ENCODE peak calls at places on chromosomes 6 and 20, in seven cellular contexts. J is WTC11, N is IMR-90, F is astrocyte of the spinal cord, U is pancreas, X is progenitor cell of endocrine pancreas, K is HFF-Myc. P is an unnamed sample.

GRCh38 chr20:63745961-63746765 is 6.6 kb downstream of the SLC2A4RG start:
- DNase-seq in X (no peak), J (no peak), N (no peak), K (no peak), F (no peak), U (no peak), P (no peak)

GRCh38 chr20:40807094-40807623 is 118.1 kb upstream of the MAFB start:
- DNase-seq in F (no peak), U (no peak), N (no peak), J (no peak), X (no peak), K (no peak), P (no peak)

GRCh38 chr20:23308024-23308423 is 42.6 kb upstream of the NXT1 start:
- DNase-seq in J (no peak), N (no peak), K (no peak), F (no peak), U (no peak), X (no peak), P (no peak)

GRCh38 chr6:24692851-24693592 is 25.9 kb downstream of the C6orf62 start:
- DNase-seq in J (no peak), K (no peak), F (no peak), X (no peak), U (no peak), N (no peak), P (no peak)

GRCh38 chr6:43943099-43943766 is 173.2 kb downstream of the VEGFA start:
- DNase-seq in F (no peak), K (no peak), J (no peak), X (no peak), N (no peak), U (no peak), P (no peak)

GRCh38 chr6:166307981-166308768 is at the start of gene PRR18:
- DNase-seq in K (no peak), U (peak), X (peak), F (no peak), N (no peak), J (peak), P (peak)

GRCh38 chr20:25481235-25481917 is 73.9 kb downstream of the GINS1 start:
- DNase-seq in K (no peak), F (no peak), U (no peak), J (no peak), X (no peak), N (no peak), P (no peak)

GRCh38 chr20:49446808-49447207 is 35.7 kb downstream of the KCNB1 start:
- DNase-seq in X (no peak), F (no peak), J (peak), U (no peak), K (no peak), N (no peak), P (no peak)

GRCh38 chr6:104462811-104463599 is 396.7 kb downstream of the HACE1 start:
- DNase-seq in U (no peak), K (no peak), J (no peak), N (no peak), F (no peak), X (no peak), P (no peak)

GRCh38 chr6:116313377-116313776 is 33.6 kb upstream of the TSPYL1 start:
- DNase-seq in U (no peak), K (no peak), X (no peak), N (peak), F (peak), J (no peak), P (no peak)

GRCh38 chr6:137291441-137291840 is 72.3 kb upstream of the IFNGR1 start:
- DNase-seq in J (no peak), U (no peak), K (peak), X (no peak), F (peak), N (peak), P (no peak)

GRCh38 chr6:74287932-74288331 is 591.9 kb downstream of the CD109 start:
- DNase-seq in U (no peak), F (no peak), X (no peak), J (no peak), K (no peak), N (no peak), P (no peak)

GRCh38 chr6:157282279-157282678 is 41.0 kb downstream of the TMEM242 start:
- DNase-seq in K (no peak), J (no peak), F (no peak), U (no peak), N (no peak), X (no peak), P (no peak)

GRCh38 chr20:37327748-37328147 is 18.2 kb upstream of the SRC start:
- DNase-seq in J (no peak), K (no peak), N (peak), U (peak), F (peak), X (no peak), P (no peak)

GRCh38 chr6:38799529-38800184 is 84.5 kb downstream of the DNAH8 start:
- DNase-seq in J (no peak), K (no peak), U (no peak), N (no peak), F (no peak), X (no peak), P (no peak)

GRCh38 chr6:134145786-134146185 is 93.4 kb upstream of the SLC2A12 start:
- DNase-seq in X (no peak), U (no peak), F (peak), K (peak), N (peak), J (no peak), P (no peak)

GRCh38 chr6:44349904-44350649 is 7.6 kb downstream of the SPATS1 start:
- DNase-seq in X (no peak), F (no peak), U (no peak), N (no peak), J (no peak), K (no peak), P (no peak)

GRCh38 chr20:4190792-4191519 is 175.6 kb upstream of the RNF24 start:
- DNase-seq in X (no peak), K (no peak), U (no peak), J (no peak), F (no peak), N (no peak), P (no peak)

GRCh38 chr6:10690651-10691445 is 3.6 kb downstream of the C6orf52 start:
- DNase-seq in F (no peak), X (no peak), J (no peak), K (no peak), N (no peak), U (no peak), P (no peak)

GRCh38 chr6:144131248-144131709 is 19.0 kb upstream of the STX11 start:
- DNase-seq in N (peak), F (peak), U (no peak), K (no peak), X (no peak), J (no peak), P (no peak)

GRCh38 chr6:35108309-35108885 is 32.7 kb downstream of the TCP11 start:
- DNase-seq in J (no peak), X (no peak), U (no peak), N (no peak), F (no peak), K (no peak), P (no peak)

GRCh38 chr6:169452117-169452868 is 198.6 kb upstream of the THBS2 start:
- DNase-seq in N (peak), F (peak), U (no peak), K (peak), J (no peak), X (no peak), P (no peak)

GRCh38 chr6:111580826-111581505 is 24.7 kb downstream of the TRAF3IP2 start:
- DNase-seq in K (no peak), J (peak), N (peak), U (no peak), F (no peak), X (no peak), P (no peak)
- TF ChIP-seq CTCF in K (peak), J (no peak), N (no peak), U (no peak), F (peak), X (no peak), P (no peak)

DNA sequence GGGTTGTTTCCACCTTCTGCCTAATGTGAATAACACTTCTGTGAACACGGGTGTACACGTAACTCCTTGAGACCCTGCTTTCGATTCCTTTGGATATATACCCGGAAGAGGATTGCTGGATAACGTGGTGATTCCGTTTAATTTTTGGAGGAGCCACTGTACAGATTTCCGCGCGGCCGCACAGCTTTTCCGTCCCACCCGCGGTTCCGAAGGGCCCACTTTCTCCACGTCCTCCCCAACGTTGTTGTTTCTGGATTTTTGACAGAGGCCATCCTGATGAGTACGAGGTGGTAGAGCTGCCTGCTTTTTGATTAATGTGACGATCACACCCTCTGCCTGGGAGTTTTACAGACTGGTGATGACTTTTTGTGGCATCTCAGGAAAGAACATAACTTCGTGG is 114.0 kb downstream of the MYLK4 start:
- DNase-seq in X (no peak), U (no peak), F (no peak), K (no peak), J (no peak), N (no peak), P (no peak)
- TF ChIP-seq CTCF in X (no peak), U (no peak), F (no peak), K (no peak), J (no peak), N (no peak), P (no peak)

DNA sequence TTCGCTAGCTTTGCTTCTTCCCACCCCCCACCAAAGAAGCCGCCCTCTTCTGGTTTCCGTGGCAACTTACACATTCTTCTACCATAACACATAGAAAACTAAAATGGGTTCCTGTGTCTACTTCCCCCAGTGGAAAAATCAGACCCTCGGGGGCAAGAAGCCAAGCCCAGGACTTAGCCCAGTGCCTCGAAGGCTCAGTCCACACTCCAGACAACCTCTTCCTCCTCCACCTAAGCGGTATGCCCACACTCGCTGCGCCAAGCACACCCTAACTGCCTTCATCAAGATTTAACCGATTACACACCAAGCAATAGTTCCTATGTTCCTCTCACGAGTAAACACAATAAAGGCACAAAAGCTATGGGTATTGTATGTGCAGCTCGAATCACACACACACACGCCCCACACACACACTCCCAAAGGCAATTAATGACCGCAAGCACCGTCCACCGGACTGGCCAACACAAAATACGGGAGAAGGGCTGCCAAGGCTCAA is 537 bp downstream of the PPIL4 start:
- DNase-seq in U (peak), X (no peak), F (peak), N (peak), J (peak), K (no peak), P (peak)
- TF ChIP-seq CTCF in U (no peak), X (peak), F (no peak), N (peak), J (no peak), K (no peak), P (no peak)

DNA sequence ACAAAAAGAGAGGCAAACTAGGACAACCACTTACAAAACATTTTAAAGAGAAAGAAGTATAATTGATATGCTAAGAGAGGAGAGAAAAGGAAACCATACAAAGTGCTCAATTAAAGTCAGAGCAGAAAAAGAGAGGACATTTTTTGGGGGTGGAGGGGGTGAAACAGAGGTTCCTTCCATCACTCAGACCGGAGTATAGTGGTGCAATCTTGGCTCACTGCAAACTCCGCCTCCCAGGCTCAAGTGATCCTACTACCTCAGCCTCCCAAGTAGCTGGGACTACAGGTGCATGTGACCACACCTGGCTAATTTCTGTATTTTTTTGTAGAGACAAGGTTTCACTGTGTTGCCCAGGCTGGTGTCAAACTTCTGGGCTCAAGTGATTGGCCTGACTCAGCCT is 9.4 kb downstream of the WASF1 start:
- DNase-seq in K (no peak), F (no peak), J (peak), N (no peak), U (no peak), X (no peak), P (no peak)
- TF ChIP-seq CTCF in K (no peak), F (no peak), J (no peak), N (no peak), U (no peak), X (no peak), P (no peak)

GRCh38 chr6:17672064-17672718 is 34.5 kb downstream of the NUP153 start:
- DNase-seq in K (no peak), X (no peak), U (no peak), J (no peak), N (no peak), F (no peak), P (no peak)

GRCh38 chr6:17677602-17678001 is 29.1 kb downstream of the NUP153 start:
- DNase-seq in J (no peak), F (no peak), X (no peak), U (no peak), K (no peak), N (no peak), P (no peak)

GRCh38 chr6:17673543-17674254 is 33.0 kb downstream of the NUP153 start:
- DNase-seq in J (no peak), X (no peak), K (no peak), N (no peak), U (no peak), F (no peak), P (no peak)
- TF ChIP-seq CTCF in J (no peak), X (no peak), K (no peak), N (no peak), U (no peak), F (no peak), P (no peak)

GRCh38 chr20:35001596-35002362 is 46.1 kb downstream of the MYH7B start:
- DNase-seq in U (no peak), K (no peak), F (no peak), J (peak), N (no peak), X (no peak), P (no peak)
- TF ChIP-seq CTCF in U (no peak), K (peak), F (peak), J (no peak), N (peak), X (peak), P (no peak)

DNA sequence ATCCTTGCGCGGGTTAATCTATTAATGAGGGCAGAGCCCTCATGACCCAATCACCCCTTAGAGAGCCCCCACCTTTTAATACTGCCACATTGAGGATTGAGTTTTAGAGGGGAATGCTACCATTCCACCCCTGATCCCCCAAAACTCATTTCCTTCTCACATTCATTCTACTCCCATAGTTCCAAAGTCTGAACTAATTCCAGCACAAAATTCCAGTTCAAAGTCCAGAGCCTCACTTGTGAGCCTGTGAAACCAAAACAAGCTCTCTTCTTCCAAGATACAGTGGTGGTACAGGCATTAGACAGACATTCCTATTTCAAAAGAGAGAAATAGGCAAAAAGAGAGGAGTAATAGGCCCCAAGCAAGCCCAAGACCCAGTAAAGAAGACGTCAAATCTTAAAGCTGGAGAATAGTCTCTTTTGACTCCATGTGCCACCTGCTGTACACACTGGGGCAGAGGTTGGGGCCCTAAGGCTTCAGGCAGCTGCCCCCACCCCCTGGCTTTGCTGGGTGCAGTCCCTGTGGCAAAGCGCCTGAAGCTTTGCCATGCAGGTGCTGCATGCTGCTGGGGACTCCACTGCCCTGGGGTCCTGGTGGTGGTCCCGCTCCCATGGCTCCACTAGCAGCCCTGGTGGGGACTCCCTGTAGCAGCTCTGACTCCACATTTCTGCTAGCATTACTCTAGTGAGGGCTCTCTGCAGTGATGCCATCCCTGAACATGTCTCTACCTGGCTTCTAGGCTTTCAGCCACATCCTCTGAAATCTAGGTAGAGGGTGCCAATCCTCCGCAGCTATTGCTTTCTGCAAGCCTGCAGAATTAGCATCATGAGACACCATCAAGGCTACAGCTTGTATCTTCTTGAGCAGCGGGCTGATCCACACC is 41.3 kb downstream of the RSPH3 start:
- DNase-seq in K (no peak), J (no peak), F (no peak), X (no peak), U (no peak), N (no peak), P (peak)
- TF ChIP-seq CTCF in K (no peak), J (no peak), F (no peak), X (no peak), U (no peak), N (no peak), P (no peak)

DNA sequence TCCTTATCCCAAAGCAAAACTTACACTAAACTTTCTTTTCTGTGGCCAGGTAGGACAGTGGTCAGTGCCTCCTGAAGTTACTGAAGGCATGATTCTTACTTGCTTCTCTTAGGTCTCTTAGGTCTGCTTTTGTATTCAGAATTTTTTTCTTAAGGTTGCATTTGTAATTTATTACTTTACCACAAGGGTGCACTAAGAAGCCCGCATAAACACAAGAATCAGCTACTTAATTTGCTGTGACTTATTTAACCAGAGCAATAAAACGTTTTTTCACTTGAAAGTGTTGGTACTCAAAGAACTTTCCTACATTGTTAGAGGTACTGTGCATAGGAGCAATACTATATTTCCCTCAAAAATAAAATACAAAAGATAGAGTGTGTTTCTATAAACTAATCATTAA is 75.4 kb upstream of the LAMA2 start:
- DNase-seq in X (no peak), J (no peak), N (peak), K (peak), F (peak), U (no peak), P (no peak)
- TF ChIP-seq CTCF in X (peak), J (no peak), N (peak), K (peak), F (peak), U (no peak), P (no peak)

GRCh38 chr6:125155344-125155743 is 1.8 kb downstream of the TPD52L1 start:
- DNase-seq in K (no peak), F (no peak), U (no peak), N (no peak), X (no peak), J (no peak), P (no peak)

GRCh38 chr6:125156496-125156895 is 2.9 kb downstream of the TPD52L1 start:
- DNase-seq in U (no peak), N (no peak), J (no peak), X (no peak), K (no peak), F (no peak), P (no peak)

GRCh38 chr6:125151715-125152114 is 1.9 kb upstream of the TPD52L1 start:
- DNase-seq in J (no peak), U (no peak), N (no peak), K (no peak), X (no peak), F (no peak), P (no peak)

GRCh38 chr6:125153541-125154183 is at the start of gene TPD52L1:
- DNase-seq in N (peak), J (peak), X (peak), F (peak), K (peak), U (peak), P (peak)

DNA sequence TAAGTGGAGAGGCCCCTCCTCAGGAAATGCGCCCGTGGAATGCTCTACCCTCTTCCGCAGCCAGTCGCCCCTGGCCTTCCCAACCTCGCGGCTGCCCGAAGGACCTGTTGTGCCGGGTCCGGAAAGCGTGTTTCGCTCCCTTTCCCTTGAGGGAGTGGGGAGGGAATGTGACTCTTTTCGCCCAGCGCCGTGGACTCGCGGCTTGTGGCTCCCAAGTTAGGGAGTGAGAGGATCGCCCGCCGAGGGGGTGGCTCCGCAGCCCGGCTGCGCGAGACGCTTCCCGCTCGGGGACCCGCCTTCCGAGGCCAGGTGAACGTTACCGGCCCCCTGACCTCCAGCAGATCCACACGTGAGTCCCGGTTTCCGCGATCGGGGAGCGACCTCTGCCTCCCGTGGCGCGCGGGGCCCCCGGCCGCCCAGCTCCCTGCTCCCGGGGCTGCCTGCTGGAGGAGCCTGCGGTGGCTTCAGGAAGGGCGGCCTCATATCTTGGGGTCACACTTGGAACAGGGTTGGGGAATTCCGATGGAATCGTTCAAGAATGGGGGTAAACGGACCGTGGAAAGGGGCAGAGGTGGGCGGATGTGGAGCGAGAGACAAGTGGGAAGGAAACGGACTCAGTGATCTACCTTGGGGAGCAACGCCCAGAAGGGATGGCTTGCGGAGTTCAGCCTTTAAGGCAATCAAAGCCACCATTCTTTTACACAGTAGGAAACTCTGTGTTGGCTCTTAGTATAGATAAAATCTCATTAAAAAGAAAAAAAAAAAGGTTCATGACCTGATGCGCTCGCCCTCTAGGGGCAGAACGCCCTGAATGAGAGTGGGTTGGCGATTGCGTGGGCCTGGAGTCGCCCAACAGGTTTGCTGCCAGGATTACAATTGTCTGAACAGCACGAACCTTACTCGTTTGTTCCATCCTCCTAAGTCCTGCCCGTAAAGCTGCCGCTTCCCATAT is 887 bp downstream of the TPD52L1 start:
- DNase-seq in K (no peak), J (peak), U (peak), F (no peak), X (peak), N (no peak), P (no peak)
- TF ChIP-seq CTCF in K (peak), J (no peak), U (no peak), F (peak), X (peak), N (no peak), P (no peak)

P was measured in activated B cell treated with CpG ODN at 0.5 μM for 24 hours.